ENCODE peak calls at places on chromosomes 5 and 9, in eight cellular contexts. W is fibroblast of lung, H is lung, B is Peyer's patch, G is heart right ventricle, U is ovary, X is transverse colon, P is lower leg skin. R is an unnamed sample.

GRCh38 chr5:53318303-53318702 is 162.1 kb upstream of the FST start:
- DNase-seq in H (no peak), P (no peak), W (no peak), U (no peak), B (no peak), G (no peak), X (no peak), R (no peak)

GRCh38 chr5:122723606-122724352 is 51.1 kb upstream of the SNX2 start:
- DNase-seq in X (no peak), P (no peak), G (no peak), U (no peak), H (no peak), B (no peak), W (peak; percentile 85), R (peak; percentile 81)

GRCh38 chr9:93020785-93021670 is 37.5 kb upstream of the SUSD3 start:
- DNase-seq in H (no peak), W (no peak), G (no peak), U (no peak), P (no peak), X (no peak), B (peak; percentile 47), R (no peak)

GRCh38 chr9:110755179-110755578 is 86.6 kb downstream of the MUSK start:
- DNase-seq in G (no peak), H (no peak), W (no peak), U (no peak), P (no peak), B (no peak), X (no peak), R (no peak)

GRCh38 chr9:124139001-124139400 is 118.7 kb upstream of the NEK6 start:
- DNase-seq in B (peak; percentile 43), G (no peak), P (peak; percentile 85), U (no peak), H (no peak), W (peak; percentile 65), X (no peak), R (no peak)

GRCh38 chr5:125575561-125576504 is 829.4 kb upstream of the ZNF608 start:
- DNase-seq in U (no peak), G (no peak), H (no peak), B (no peak), X (peak; percentile 66), W (peak; percentile 59), P (no peak), R (no peak)

GRCh38 chr9:69056416-69056815 is 20.9 kb downstream of the FXN start:
- DNase-seq in U (no peak), G (no peak), H (no peak), X (no peak), P (peak; percentile 28), W (no peak), B (no peak), R (no peak)

GRCh38 chr5:107135391-107135790 is 535.3 kb downstream of the EFNA5 start:
- DNase-seq in W (peak; percentile 39), X (no peak), H (no peak), U (no peak), P (no peak), G (no peak), B (no peak), R (no peak)

GRCh38 chr9:121399883-121400607 is 30.0 kb upstream of the STOM start:
- DNase-seq in X (no peak), P (no peak), W (peak; percentile 85), H (no peak), B (no peak), U (no peak), G (no peak), R (peak; percentile 85)

GRCh38 chr5:132059696-132060500 is 557 bp upstream of the IL3 start:
- DNase-seq in H (no peak), B (peak; percentile 35), W (no peak), P (peak; percentile 68), G (no peak), U (peak; percentile 17), X (peak; percentile 2), R (no peak)

GRCh38 chr9:137975936-137976565 is 98.5 kb downstream of the CACNA1B start:
- DNase-seq in G (no peak), X (no peak), W (no peak), P (peak; percentile 74), H (no peak), U (peak; percentile 6), B (peak; percentile 32), R (no peak)

GRCh38 chr5:73591102-73591695 is 25.7 kb downstream of the UTP15 start:
- DNase-seq in X (peak; percentile 17), B (peak; percentile 56), P (no peak), U (no peak), W (peak; percentile 93), H (peak; percentile 48), G (no peak), R (peak; percentile 76)

GRCh38 chr5:79507251-79508205 is 6.4 kb downstream of the HOMER1 start:
- DNase-seq in H (no peak), G (no peak), B (no peak), P (no peak), X (no peak), W (no peak), U (no peak), R (no peak)

GRCh38 chr9:88936132-88936531 is 55.1 kb upstream of the S1PR3 start:
- DNase-seq in P (no peak), B (no peak), X (no peak), W (peak; percentile 35), U (no peak), G (no peak), H (no peak), R (no peak)

GRCh38 chr5:118606940-118607339 is 381.4 kb downstream of the DTWD2 start:
- DNase-seq in U (no peak), G (no peak), X (no peak), P (no peak), H (no peak), W (no peak), B (no peak), R (no peak)

GRCh38 chr5:956178-956761 is 52.3 kb upstream of the NKD2 start:
- DNase-seq in G (no peak), W (no peak), H (no peak), P (peak; percentile 76), X (no peak), B (no peak), U (no peak), R (no peak)

GRCh38 chr9:110047955-110048472 is 159.9 kb downstream of the C9orf152 start:
- DNase-seq in W (no peak), G (peak; percentile 29), H (no peak), P (no peak), U (no peak), B (peak; percentile 60), X (no peak), R (no peak)

GRCh38 chr9:137784046-137784445 is 93.5 kb upstream of the CACNA1B start:
- DNase-seq in B (no peak), G (no peak), W (no peak), P (no peak), X (no peak), H (no peak), U (no peak), R (no peak)

GRCh38 chr9:94011134-94011533 is 56.0 kb upstream of the BARX1 start:
- DNase-seq in P (no peak), G (no peak), W (peak; percentile 11), X (peak; percentile 19), B (no peak), H (no peak), U (peak; percentile 46), R (no peak)

DNA sequence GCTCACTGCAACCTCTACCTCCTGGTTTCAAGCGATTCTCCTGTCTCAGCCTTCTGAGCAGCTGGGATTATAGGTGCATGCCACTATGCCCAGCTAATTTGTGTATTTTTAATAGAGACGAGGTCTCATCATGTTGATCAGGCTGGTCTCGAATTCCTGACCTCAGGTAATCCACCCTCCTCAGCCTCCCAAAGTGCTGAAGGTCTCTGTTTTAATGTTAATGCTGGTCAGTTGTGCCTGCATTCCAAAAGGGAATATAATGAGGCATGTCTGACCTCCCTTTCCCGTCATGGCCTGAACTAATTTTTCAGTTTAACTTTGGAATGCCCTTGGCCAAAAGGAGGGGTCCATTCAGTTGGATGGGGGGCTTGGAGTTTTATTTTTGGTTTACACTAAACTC is 1175.4 kb downstream of the MAT2B start:
- DNase-seq in B (no peak), G (no peak), W (no peak), H (no peak), U (no peak), X (no peak), P (no peak), R (no peak)
- H3K4me3 ChIP-seq in B (no peak overlapping the region), G (no peak overlapping the region), W (no peak overlapping the region), H (no peak overlapping the region), U (no peak overlapping the region), X (no peak overlapping the region), P (no peak overlapping the region), R (no peak overlapping the region)

DNA sequence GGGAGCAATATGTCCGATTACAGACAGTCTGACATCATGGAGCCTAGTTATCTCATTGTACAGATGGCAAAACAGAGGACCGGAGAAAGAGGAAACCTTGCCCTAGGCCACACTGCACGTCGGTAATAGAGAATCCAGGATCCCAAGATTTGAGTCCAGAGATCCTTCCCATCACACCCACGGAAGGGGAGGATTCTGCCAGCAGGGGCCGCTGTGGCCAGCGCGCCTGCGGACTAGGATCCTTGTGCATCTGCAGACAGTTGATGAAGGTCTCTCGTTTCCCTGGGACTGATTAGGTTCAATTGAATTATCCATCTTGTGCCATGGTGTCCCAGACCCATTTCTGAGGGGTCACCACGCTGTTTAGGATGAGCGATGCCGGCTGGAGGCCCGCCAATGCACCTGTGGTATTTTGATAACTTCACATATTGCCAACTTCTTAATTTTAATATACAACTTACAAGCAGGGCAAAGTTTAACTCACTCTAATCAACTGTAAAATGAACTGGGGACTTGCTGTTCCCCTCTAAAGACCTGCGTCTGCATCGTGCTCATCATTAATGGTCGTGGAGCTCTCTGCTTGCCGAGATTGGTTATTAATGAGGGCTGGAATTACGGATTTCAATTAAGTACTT is 592.7 kb upstream of the BRINP1 start:
- DNase-seq in P (no peak), G (peak; percentile 29), U (peak; percentile 46), H (peak; percentile 38), W (peak; percentile 26), B (peak; percentile 52), X (peak; percentile 33), R (no peak)
- TF ChIP-seq CTCF in P (no peak), G (peak; percentile 65), U (no peak), H (no peak), W (peak; percentile 85), B (no peak), X (peak; percentile 68), R (peak; percentile 85)

DNA sequence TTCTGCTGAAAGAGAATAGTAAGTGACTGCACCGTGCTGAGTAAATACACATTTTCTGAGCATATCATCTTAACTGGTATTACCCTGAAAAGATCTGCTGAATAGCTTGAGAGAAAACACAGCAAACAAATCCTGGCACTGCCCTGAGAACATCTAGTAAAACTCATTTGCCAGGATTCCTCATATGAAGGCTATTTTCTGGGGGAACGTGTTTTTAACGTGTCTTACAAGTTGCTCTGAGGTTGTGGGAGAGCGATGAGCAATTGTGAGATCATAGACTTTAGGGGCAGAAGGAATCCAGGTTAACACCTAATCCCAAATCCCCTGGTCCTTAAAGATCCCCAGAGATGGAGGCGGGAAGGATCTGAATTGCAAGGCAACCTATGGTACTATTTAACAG is 331.9 kb upstream of the RFX3 start:
- DNase-seq in H (no peak), B (no peak), W (peak; percentile 35), P (no peak), G (no peak), U (no peak), X (no peak), R (peak; percentile 40)
- H3K4me3 ChIP-seq in H (no peak overlapping the region), B (no peak overlapping the region), W (no peak overlapping the region), P (no peak overlapping the region), G (no peak overlapping the region), U (no peak overlapping the region), X (no peak overlapping the region), R (no peak overlapping the region)

GRCh38 chr5:179623906-179624741 is 653 bp upstream of the HNRNPH1 start:
- DNase-seq in H (no peak), G (no peak), W (peak; percentile 85), B (peak; percentile 59), U (peak; percentile 74), X (peak; percentile 36), P (peak; percentile 89), R (peak; percentile 72)
- TF ChIP-seq CTCF in H (no peak), G (peak; percentile 23), W (no peak), B (no peak), U (peak; percentile 12), X (peak; percentile 7), P (no peak), R (no peak)

R was measured in HFF-Myc.